ENCODE peak calls at places on chromosomes 1 and 21, in seven cellular contexts. One of them, this sample, is unnamed.

GRCh38 chr21:17200250-17200649 is 312.6 kb upstream of the CXADR start:
- DNase-seq in breast epithelium: no peak
- DNase-seq in tibial artery: no peak
- DNase-seq in CD8-positive, alpha-beta T cell: no peak
- DNase-seq in pancreas: no peak
- DNase-seq in retinal pigment epithelial cell: no peak
- DNase-seq in bronchial epithelial cell: no peak
- DNase-seq in this sample: no peak

GRCh38 chr1:60978421-60979357 is 103.7 kb upstream of the NFIA start:
- DNase-seq in breast epithelium: no peak
- DNase-seq in tibial artery: no peak
- DNase-seq in CD8-positive, alpha-beta T cell: peak
- DNase-seq in pancreas: peak
- DNase-seq in retinal pigment epithelial cell: no peak
- DNase-seq in bronchial epithelial cell: peak
- DNase-seq in this sample: peak

GRCh38 chr21:41901099-41901498 is 22.0 kb upstream of the PRDM15 start:
- DNase-seq in breast epithelium: no peak
- DNase-seq in tibial artery: no peak
- DNase-seq in CD8-positive, alpha-beta T cell: no peak
- DNase-seq in pancreas: peak
- DNase-seq in retinal pigment epithelial cell: no peak
- DNase-seq in bronchial epithelial cell: no peak
- DNase-seq in this sample: no peak

GRCh38 chr1:183635112-183635605 is 424 bp downstream of the ARPC5 start:
- DNase-seq in breast epithelium: peak
- DNase-seq in tibial artery: peak
- DNase-seq in CD8-positive, alpha-beta T cell: peak
- DNase-seq in pancreas: peak
- DNase-seq in retinal pigment epithelial cell: no peak
- DNase-seq in bronchial epithelial cell: no peak
- DNase-seq in this sample: no peak

GRCh38 chr1:99481391-99481996 is 164.4 kb upstream of the PALMD start:
- DNase-seq in breast epithelium: no peak
- DNase-seq in tibial artery: no peak
- DNase-seq in CD8-positive, alpha-beta T cell: no peak
- DNase-seq in pancreas: peak
- DNase-seq in retinal pigment epithelial cell: no peak
- DNase-seq in bronchial epithelial cell: peak
- DNase-seq in this sample: peak

GRCh38 chr1:234000557-234001081 is 96.1 kb downstream of the SLC35F3 start:
- DNase-seq in breast epithelium: no peak
- DNase-seq in tibial artery: no peak
- DNase-seq in CD8-positive, alpha-beta T cell: no peak
- DNase-seq in pancreas: no peak
- DNase-seq in retinal pigment epithelial cell: no peak
- DNase-seq in bronchial epithelial cell: no peak
- DNase-seq in this sample: peak

GRCh38 chr1:21232044-21232443 is 55.3 kb upstream of the EIF4G3 start:
- DNase-seq in breast epithelium: no peak
- DNase-seq in tibial artery: no peak
- DNase-seq in CD8-positive, alpha-beta T cell: no peak
- DNase-seq in pancreas: no peak
- DNase-seq in retinal pigment epithelial cell: no peak
- DNase-seq in bronchial epithelial cell: peak
- DNase-seq in this sample: peak

GRCh38 chr1:4010811-4011605 is 110.9 kb upstream of the C1orf174 start:
- DNase-seq in breast epithelium: no peak
- DNase-seq in tibial artery: no peak
- DNase-seq in CD8-positive, alpha-beta T cell: no peak
- DNase-seq in pancreas: no peak
- DNase-seq in retinal pigment epithelial cell: no peak
- DNase-seq in bronchial epithelial cell: no peak
- DNase-seq in this sample: no peak

GRCh38 chr1:151108331-151108730 is 37.8 kb downstream of the GABPB2 start:
- DNase-seq in breast epithelium: no peak
- DNase-seq in tibial artery: peak
- DNase-seq in CD8-positive, alpha-beta T cell: no peak
- DNase-seq in pancreas: no peak
- DNase-seq in retinal pigment epithelial cell: no peak
- DNase-seq in bronchial epithelial cell: no peak
- DNase-seq in this sample: no peak

DNA sequence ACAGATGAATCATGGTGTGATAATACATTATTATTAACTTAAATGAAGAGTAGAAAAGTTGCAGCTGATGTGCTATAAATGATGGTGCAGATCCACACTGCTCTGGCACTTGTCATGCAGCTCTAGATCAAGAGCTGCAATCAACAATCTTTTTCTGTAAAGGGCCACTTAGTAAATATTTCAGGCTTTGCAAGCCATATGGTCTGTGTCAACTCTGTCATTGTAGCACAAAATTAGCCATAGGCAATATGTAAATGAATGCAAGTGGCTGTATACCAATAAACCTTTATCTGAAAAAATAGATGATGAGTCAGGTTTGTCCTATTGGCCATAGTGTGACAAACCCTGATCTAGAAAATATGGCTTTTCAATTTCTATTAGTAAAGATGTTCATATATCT is 66.6 kb downstream of the RGS18 start:
- DNase-seq in breast epithelium: no peak
- DNase-seq in tibial artery: no peak
- DNase-seq in CD8-positive, alpha-beta T cell: no peak
- DNase-seq in pancreas: no peak
- DNase-seq in retinal pigment epithelial cell: no peak
- DNase-seq in bronchial epithelial cell: no peak
- DNase-seq in this sample: peak
- H3K4me3 ChIP-seq in breast epithelium: no peak
- H3K4me3 ChIP-seq in tibial artery: no peak
- H3K4me3 ChIP-seq in CD8-positive, alpha-beta T cell: no peak
- H3K4me3 ChIP-seq in pancreas: no peak
- H3K4me3 ChIP-seq in retinal pigment epithelial cell: no peak
- H3K4me3 ChIP-seq in bronchial epithelial cell: no peak
- H3K4me3 ChIP-seq in this sample: no peak

DNA sequence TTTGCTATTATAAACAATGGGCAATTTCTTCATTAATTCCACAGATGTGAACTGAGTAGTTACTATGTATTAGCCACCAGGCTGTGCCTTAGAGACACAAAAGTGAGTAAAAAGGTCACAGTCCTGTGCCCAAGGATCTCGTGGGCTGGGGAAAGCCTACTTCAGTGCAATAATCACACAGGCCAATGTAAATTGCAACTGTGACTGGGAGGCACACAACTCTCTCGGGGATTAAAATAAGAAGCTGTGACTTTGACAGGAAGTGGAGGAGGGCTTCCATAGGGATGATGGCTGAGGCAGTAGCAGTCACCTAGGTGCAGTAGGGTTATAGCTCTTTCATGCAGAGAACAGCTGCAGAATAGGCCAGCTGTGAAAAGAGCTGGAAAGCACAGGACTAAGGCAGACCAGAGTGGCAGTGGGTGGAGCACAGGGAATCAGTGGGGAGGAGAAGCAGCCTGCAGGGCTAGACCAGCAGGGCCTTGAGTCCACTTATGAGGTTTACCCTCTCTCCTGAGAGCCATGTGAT is 121.9 kb downstream of the MAB21L3 start:
- DNase-seq in breast epithelium: no peak
- DNase-seq in tibial artery: no peak
- DNase-seq in CD8-positive, alpha-beta T cell: peak
- DNase-seq in pancreas: peak
- DNase-seq in retinal pigment epithelial cell: no peak
- DNase-seq in bronchial epithelial cell: no peak
- DNase-seq in this sample: peak
- TF ChIP-seq CTCF in breast epithelium: no peak
- TF ChIP-seq CTCF in tibial artery: no peak
- TF ChIP-seq CTCF in CD8-positive, alpha-beta T cell: peak
- TF ChIP-seq CTCF in pancreas: no peak
- TF ChIP-seq CTCF in retinal pigment epithelial cell: no peak
- TF ChIP-seq CTCF in bronchial epithelial cell: no peak
- TF ChIP-seq CTCF in this sample: no peak

GRCh38 chr1:152109231-152109997 is 5.8 kb downstream of the TCHH start:
- DNase-seq in breast epithelium: no peak
- DNase-seq in tibial artery: no peak
- DNase-seq in CD8-positive, alpha-beta T cell: no peak
- DNase-seq in pancreas: no peak
- DNase-seq in retinal pigment epithelial cell: no peak
- DNase-seq in bronchial epithelial cell: no peak
- DNase-seq in this sample: peak
- H3K4me3 ChIP-seq in breast epithelium: peak
- H3K4me3 ChIP-seq in tibial artery: peak
- H3K4me3 ChIP-seq in CD8-positive, alpha-beta T cell: peak
- H3K4me3 ChIP-seq in pancreas: no peak
- H3K4me3 ChIP-seq in retinal pigment epithelial cell: peak
- H3K4me3 ChIP-seq in bronchial epithelial cell: peak
- H3K4me3 ChIP-seq in this sample: peak

GRCh38 chr1:235864965-235865525 is 1.7 kb downstream of the LYST start:
- DNase-seq in breast epithelium: no peak
- DNase-seq in tibial artery: no peak
- DNase-seq in CD8-positive, alpha-beta T cell: no peak
- DNase-seq in pancreas: no peak
- DNase-seq in retinal pigment epithelial cell: no peak
- DNase-seq in bronchial epithelial cell: no peak
- DNase-seq in this sample: no peak

GRCh38 chr1:235861857-235862256 is 4.8 kb downstream of the LYST start:
- DNase-seq in breast epithelium: no peak
- DNase-seq in tibial artery: no peak
- DNase-seq in CD8-positive, alpha-beta T cell: no peak
- DNase-seq in pancreas: no peak
- DNase-seq in retinal pigment epithelial cell: no peak
- DNase-seq in bronchial epithelial cell: no peak
- DNase-seq in this sample: no peak

GRCh38 chr1:235866207-235866912 is at the start of gene LYST:
- DNase-seq in breast epithelium: no peak
- DNase-seq in tibial artery: peak
- DNase-seq in CD8-positive, alpha-beta T cell: peak
- DNase-seq in pancreas: peak
- DNase-seq in retinal pigment epithelial cell: no peak
- DNase-seq in bronchial epithelial cell: peak
- DNase-seq in this sample: peak

GRCh38 chr1:235865565-235866206 is 1.0 kb downstream of the LYST start:
- DNase-seq in breast epithelium: no peak
- DNase-seq in tibial artery: no peak
- DNase-seq in CD8-positive, alpha-beta T cell: no peak
- DNase-seq in pancreas: no peak
- DNase-seq in retinal pigment epithelial cell: no peak
- DNase-seq in bronchial epithelial cell: peak
- DNase-seq in this sample: no peak

DNA sequence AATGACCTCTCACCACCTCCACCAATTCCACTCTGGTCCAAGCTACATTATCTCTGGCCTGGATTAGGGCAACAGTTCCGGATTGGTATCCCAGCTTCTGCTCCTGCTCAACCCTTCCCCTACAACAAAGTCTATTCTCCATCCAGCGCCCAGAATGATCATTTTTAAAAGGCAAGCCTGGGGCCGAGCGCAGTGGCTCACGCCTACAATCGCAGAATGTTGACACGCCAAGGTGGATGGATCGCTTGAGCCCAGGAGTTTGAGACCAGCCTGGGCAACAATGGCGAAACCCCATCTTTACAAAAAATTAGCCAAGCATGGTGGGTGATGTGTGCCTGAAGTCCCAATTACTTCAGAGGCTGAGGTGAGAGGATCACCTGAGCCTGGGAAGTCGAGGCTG is 2.2 kb downstream of the LYST start:
- DNase-seq in breast epithelium: no peak
- DNase-seq in tibial artery: no peak
- DNase-seq in CD8-positive, alpha-beta T cell: no peak
- DNase-seq in pancreas: no peak
- DNase-seq in retinal pigment epithelial cell: no peak
- DNase-seq in bronchial epithelial cell: no peak
- DNase-seq in this sample: no peak
- TF ChIP-seq CTCF in breast epithelium: no peak
- TF ChIP-seq CTCF in tibial artery: no peak
- TF ChIP-seq CTCF in CD8-positive, alpha-beta T cell: no peak
- TF ChIP-seq CTCF in pancreas: no peak
- TF ChIP-seq CTCF in retinal pigment epithelial cell: no peak
- TF ChIP-seq CTCF in bronchial epithelial cell: no peak
- TF ChIP-seq CTCF in this sample: no peak

This sample was measured in A673.